ENCODE peak calls at places on chromosomes 7 and 10, in five cellular contexts. T is left cardiac atrium; I is fibroblast of lung; X is NCI-H1105; Q is activated naive CD8-positive, alpha-beta T cell treated with anti-CD3 and anti-CD28 coated beads, Interleukin-2, amount 10 ng/mL, durations not matched to agents 7 days and 5 days. F is an unnamed sample.

GRCh38 chr10:23419657-23420319 is 19.1 kb upstream of the OTUD1 start:
- DNase-seq in T (no peak), I (no peak), X (no peak), Q (no peak), F (no peak)

GRCh38 chr7:31432831-31433340 is 81.0 kb upstream of the ITPRID1 start:
- DNase-seq in T (no peak), I (peak; percentile 69), X (no peak), Q (no peak), F (no peak)

GRCh38 chr10:13587367-13587766 is 602 bp downstream of the PRPF18 start:
- DNase-seq in T (no peak), I (no peak), X (no peak), Q (peak; percentile 38), F (no peak)

GRCh38 chr10:126913316-126913715 is 8.1 kb downstream of the DOCK1 start:
- DNase-seq in T (no peak), I (no peak), X (no peak), Q (no peak), F (no peak)

GRCh38 chr10:60932756-60933155 is 11.2 kb downstream of the RHOBTB1 start:
- DNase-seq in T (no peak), I (no peak), X (no peak), Q (no peak), F (no peak)

GRCh38 chr7:73521636-73522080 is 435 bp downstream of the BAZ1B start:
- DNase-seq in T (no peak), I (peak; percentile 47), X (peak; percentile 61), Q (peak; percentile 73), F (no peak)

GRCh38 chr7:86653919-86654659 is 10.4 kb downstream of the GRM3 start:
- DNase-seq in T (peak; percentile 34), I (peak; percentile 3), X (no peak), Q (no peak), F (peak; percentile 46)

GRCh38 chr10:76456190-76456589 is 1024.8 kb downstream of the LRMDA start:
- DNase-seq in T (peak; percentile 58), I (peak; percentile 27), X (no peak), Q (no peak), F (no peak)

GRCh38 chr7:28954446-28954845 is 3.7 kb downstream of the TRIL start:
- DNase-seq in T (no peak), I (no peak), X (no peak), Q (no peak), F (no peak)

GRCh38 chr10:72667207-72667864 is 24.6 kb upstream of the MCU start:
- DNase-seq in T (no peak), I (no peak), X (no peak), Q (no peak), F (no peak)

GRCh38 chr7:121026159-121026558 is 37.6 kb downstream of the CPED1 start:
- DNase-seq in T (no peak), I (no peak), X (no peak), Q (no peak), F (no peak)

GRCh38 chr10:22554481-22555182 is 159.7 kb downstream of the PIP4K2A start:
- DNase-seq in T (peak; percentile 63), I (peak; percentile 91), X (no peak), Q (no peak), F (peak; percentile 57)

GRCh38 chr10:69101451-69102095 is 13.7 kb downstream of the SRGN start:
- DNase-seq in T (no peak), I (peak; percentile 68), X (no peak), Q (no peak), F (no peak)

GRCh38 chr7:50308301-50309129 is 4.0 kb downstream of the IKZF1 start:
- DNase-seq in T (no peak), I (no peak), X (no peak), Q (peak; percentile 65), F (no peak)

GRCh38 chr7:98831641-98832221 is 38.1 kb downstream of the TMEM130 start:
- DNase-seq in T (no peak), I (no peak), X (no peak), Q (peak; percentile 47), F (peak; percentile 55)

GRCh38 chr10:119542990-119543813 is 683 bp upstream of the RGS10 start:
- DNase-seq in T (peak; percentile 61), I (peak; percentile 49), X (peak; percentile 3), Q (peak; percentile 81), F (peak; percentile 70)

GRCh38 chr7:86953653-86954336 is 105.7 kb downstream of the ELAPOR2 start:
- DNase-seq in T (no peak), I (no peak), X (no peak), Q (no peak), F (no peak)

GRCh38 chr7:937851-938484 is 16.5 kb downstream of the ADAP1 start:
- DNase-seq in T (no peak), I (no peak), X (no peak), Q (no peak), F (peak; percentile 10)

GRCh38 chr10:126075009-126075408 is 178.6 kb downstream of the FANK1 start:
- DNase-seq in T (no peak), I (peak; percentile 50), X (no peak), Q (no peak), F (no peak)

GRCh38 chr7:116330961-116331360 is 120.6 kb downstream of the TES start:
- DNase-seq in T (no peak), I (peak; percentile 89), X (no peak), Q (no peak), F (no peak)

GRCh38 chr10:74223755-74224530 is 72.9 kb downstream of the ADK start:
- DNase-seq in T (no peak), I (peak; percentile 84), X (no peak), Q (no peak), F (no peak)

GRCh38 chr10:100192350-100192749 is 6.5 kb upstream of the ERLIN1 start:
- DNase-seq in T (no peak), I (no peak), X (no peak), Q (no peak), F (no peak)

GRCh38 chr7:18287482-18287881 is 208.1 kb upstream of the HDAC9 start:
- DNase-seq in T (no peak), I (no peak), X (no peak), Q (no peak), F (no peak)

GRCh38 chr10:122660696-122661095 is 39.0 kb downstream of the C10orf120 start:
- DNase-seq in T (no peak), I (no peak), X (no peak), Q (no peak), F (no peak)

GRCh38 chr10:70503776-70504175 is 25.2 kb downstream of the PALD1 start:
- DNase-seq in T (no peak), I (no peak), X (no peak), Q (no peak), F (no peak)

GRCh38 chr10:16995867-16996529 is 133.6 kb downstream of the CUBN start:
- DNase-seq in T (no peak), I (peak; percentile 73), X (no peak), Q (no peak), F (no peak)

GRCh38 chr10:123614888-123615287 is 51.3 kb upstream of the GPR26 start:
- DNase-seq in T (peak; percentile 70), I (peak; percentile 16), X (no peak), Q (peak; percentile 60), F (peak; percentile 59)

GRCh38 chr10:124791378-124792348 is at the start of gene EEF1AKMT2:
- DNase-seq in T (peak; percentile 88), I (peak; percentile 84), X (peak; percentile 56), Q (peak; percentile 89), F (peak; percentile 91)

GRCh38 chr10:125201108-125201524 is 40.8 kb upstream of the CTBP2 start:
- DNase-seq in T (no peak), I (peak; percentile 75), X (no peak), Q (no peak), F (no peak)

GRCh38 chr10:129767751-129768150 is 196.3 kb downstream of the EBF3 start:
- DNase-seq in T (no peak), I (no peak), X (no peak), Q (no peak), F (peak; percentile 35)

GRCh38 chr7:158549176-158549833 is 38.3 kb downstream of the PTPRN2 start:
- DNase-seq in T (peak; percentile 62), I (no peak), X (no peak), Q (no peak), F (peak; percentile 42)

GRCh38 chr7:3537210-3537875 is 236.3 kb downstream of the SDK1 start:
- DNase-seq in T (no peak), I (peak; percentile 78), X (no peak), Q (no peak), F (no peak)

GRCh38 chr10:12418725-12419278 is 69.5 kb downstream of the CAMK1D start:
- DNase-seq in T (no peak), I (no peak), X (no peak), Q (no peak), F (no peak)

GRCh38 chr10:106395061-106395749 is 769.3 kb downstream of the SORCS1 start:
- DNase-seq in T (no peak), I (no peak), X (no peak), Q (no peak), F (no peak)

GRCh38 chr7:39811161-39811614 is 138.9 kb upstream of the CDK13 start:
- DNase-seq in T (no peak), I (peak; percentile 47), X (peak; percentile 73), Q (no peak), F (no peak)

GRCh38 chr10:69285699-69286098 is 7.4 kb downstream of the HK1 start:
- DNase-seq in T (no peak), I (no peak), X (no peak), Q (no peak), F (no peak)

GRCh38 chr10:133326745-133327650 is 9.7 kb downstream of the CALY start:
- DNase-seq in T (no peak), I (peak; percentile 52), X (no peak), Q (no peak), F (peak; percentile 40)

GRCh38 chr10:3426190-3426845 is 253.7 kb upstream of the PITRM1 start:
- DNase-seq in T (no peak), I (peak; percentile 79), X (no peak), Q (no peak), F (no peak)

F was measured in lower lobe of right lung.